ENCODE peak calls at places on chromosomes 13 and 19, in four cellular contexts. T is endothelial cell of umbilical vein, N is fibroblast of lung, U is HCT116. A is an unnamed sample. For H4K20me1, the result is how much of the 10 kb centered on the place peaks cover.

GRCh38 chr19:52602931-52603330 is 32.8 kb downstream of the ZNF701 start:
- DNase-seq in T (no peak), N (no peak), U (no peak), A (no peak)

GRCh38 chr13:77544365-77544764 is 8.9 kb downstream of the SCEL start:
- DNase-seq in T (peak), N (peak), U (no peak), A (no peak)

GRCh38 chr13:27374650-27375049 is 49.8 kb upstream of the GTF3A start:
- DNase-seq in T (peak), N (peak), U (peak), A (peak)

GRCh38 chr13:92510416-92510815 is 716.2 kb upstream of the GPC6 start:
- DNase-seq in T (no peak), N (peak), U (no peak), A (no peak)

GRCh38 chr19:40601061-40601973 is at the start of gene LTBP4:
- DNase-seq in T (no peak), N (peak), U (no peak), A (no peak)

GRCh38 chr19:1851581-1852293 is 3.5 kb upstream of the REXO1 start:
- DNase-seq in T (no peak), N (no peak), U (no peak), A (peak)

GRCh38 chr19:7506385-7507328 is 9.2 kb upstream of the ZNF358 start:
- DNase-seq in T (peak), N (peak), U (peak), A (peak)

GRCh38 chr19:13700621-13701020 is 63.7 kb upstream of the MRI1 start:
- DNase-seq in T (no peak), N (no peak), U (no peak), A (no peak)

GRCh38 chr19:33132021-33132420 is at the start of gene WDR88:
- DNase-seq in T (no peak), N (no peak), U (no peak), A (no peak)

GRCh38 chr19:55692681-55693081 is 17.7 kb downstream of the EPN1 start:
- DNase-seq in T (no peak), N (no peak), U (no peak), A (no peak)

GRCh38 chr13:26445092-26445491 is 112.4 kb upstream of the WASF3 start:
- DNase-seq in T (no peak), N (no peak), U (no peak), A (no peak)

GRCh38 chr13:51747438-51748434 is 56.2 kb downstream of the DHRS12 start:
- DNase-seq in T (no peak), N (no peak), U (no peak), A (no peak)

GRCh38 chr13:20814224-20814910 is 40.6 kb upstream of the EEF1AKMT1 start:
- DNase-seq in T (peak), N (peak), U (no peak), A (no peak)

GRCh38 chr19:782195-783043 is 14.8 kb upstream of the PTBP1 start:
- DNase-seq in T (peak), N (peak), U (no peak), A (no peak)

GRCh38 chr13:88674841-88675240 is 1003.7 kb downstream of the SLITRK5 start:
- DNase-seq in T (no peak), N (no peak), U (no peak), A (no peak)

GRCh38 chr13:101916758-101917474 is 464.4 kb downstream of the ITGBL1 start:
- DNase-seq in T (no peak), N (no peak), U (no peak), A (no peak)
- H4K20me1 ChIP-seq in T (under half), N (under half), U (under half), A (under half)

GRCh38 chr19:47228168-47228936 is 2.6 kb downstream of the BBC3 start:
- DNase-seq in T (no peak), N (peak), U (no peak), A (no peak)

GRCh38 chr19:47228937-47229673 is 1.9 kb downstream of the BBC3 start:
- DNase-seq in T (peak), N (peak), U (no peak), A (peak)

GRCh38 chr19:47226426-47227346 is 4.3 kb downstream of the BBC3 start:
- DNase-seq in T (peak), N (peak), U (peak), A (peak)

GRCh38 chr19:47225746-47226425 is 5.1 kb downstream of the BBC3 start:
- DNase-seq in T (peak), N (peak), U (no peak), A (peak)

DNA sequence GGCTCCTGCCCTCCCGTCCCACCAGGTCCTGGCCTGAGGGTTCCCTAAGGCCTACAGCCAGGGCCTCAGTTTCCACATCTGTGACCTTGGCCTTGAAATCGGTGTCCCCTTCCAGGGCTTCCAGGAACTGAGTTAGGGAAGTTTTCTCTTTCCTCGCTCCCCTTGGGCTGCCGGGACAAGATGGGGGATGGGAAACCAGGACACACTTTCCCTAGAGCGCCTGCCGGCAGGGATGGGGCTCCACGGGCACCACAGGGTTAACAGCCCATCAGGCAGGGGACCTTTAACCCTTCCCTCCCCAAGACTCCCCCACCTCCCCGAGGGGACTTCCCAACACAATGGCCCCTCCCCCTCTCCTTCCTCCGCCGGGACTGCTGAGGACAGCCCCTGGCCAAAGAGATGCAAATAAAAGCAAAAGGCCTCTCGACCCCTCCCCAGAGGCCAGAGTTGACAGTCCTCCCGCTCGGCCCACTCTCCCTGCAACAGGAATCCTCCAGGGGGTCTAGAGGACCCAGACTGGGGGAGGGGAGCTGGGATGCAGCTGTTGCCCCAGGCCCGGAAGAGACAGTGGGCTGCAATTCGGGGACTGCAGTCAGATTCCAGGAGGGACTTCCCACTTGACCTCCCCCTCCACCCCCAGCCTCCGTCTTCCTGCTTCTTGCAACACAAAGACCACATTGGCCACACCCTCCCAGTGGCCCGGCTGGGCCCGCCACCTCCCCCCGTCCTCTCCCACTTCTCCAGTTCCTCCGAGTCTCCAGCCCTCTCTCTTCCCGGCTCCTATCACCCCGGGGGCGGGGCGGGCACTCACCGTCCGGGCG is 3.4 kb downstream of the BBC3 start:
- DNase-seq in T (peak), N (peak), U (peak), A (no peak)
- H2AFZ ChIP-seq in T (no peak), N (no peak), U (no peak), A (no peak)

GRCh38 chr13:40632915-40633314 is 33.5 kb downstream of the FOXO1 start:
- DNase-seq in T (no peak), N (no peak), U (no peak), A (no peak)
- H4K20me1 ChIP-seq in T (under half), N (under half), U (under half), A (under half)

GRCh38 chr19:54633401-54633800 is 3.1 kb downstream of the LILRB1 start:
- DNase-seq in T (no peak), N (no peak), U (no peak), A (no peak)

GRCh38 chr19:54626757-54627156 is 3.5 kb upstream of the LILRB1 start:
- DNase-seq in T (no peak), N (no peak), U (no peak), A (no peak)

GRCh38 chr19:54631489-54631888 is 1.2 kb downstream of the LILRB1 start:
- DNase-seq in T (no peak), N (no peak), U (no peak), A (no peak)

DNA sequence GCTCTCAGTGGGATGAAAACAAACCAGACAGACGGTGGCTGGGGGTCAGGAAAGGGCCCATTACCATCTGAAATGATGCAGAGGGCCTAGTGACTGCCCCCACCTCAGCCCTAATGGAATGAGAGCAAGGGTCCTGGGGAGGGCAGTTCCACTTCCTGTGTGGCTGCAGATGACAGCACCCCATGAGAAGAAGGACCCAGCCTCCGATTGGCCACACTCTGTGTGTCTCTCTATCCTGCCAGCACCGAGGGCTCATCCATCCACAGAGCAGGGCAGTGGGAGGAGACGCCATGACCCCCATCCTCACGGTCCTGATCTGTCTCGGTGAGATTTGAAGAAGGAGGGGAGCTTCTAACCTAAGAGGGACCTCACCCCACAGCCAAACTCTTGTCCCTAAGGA is 500 bp downstream of the LILRB1 start:
- DNase-seq in T (no peak), N (no peak), U (no peak), A (no peak)
- H2AFZ ChIP-seq in T (no peak), N (no peak), U (no peak), A (no peak)

DNA sequence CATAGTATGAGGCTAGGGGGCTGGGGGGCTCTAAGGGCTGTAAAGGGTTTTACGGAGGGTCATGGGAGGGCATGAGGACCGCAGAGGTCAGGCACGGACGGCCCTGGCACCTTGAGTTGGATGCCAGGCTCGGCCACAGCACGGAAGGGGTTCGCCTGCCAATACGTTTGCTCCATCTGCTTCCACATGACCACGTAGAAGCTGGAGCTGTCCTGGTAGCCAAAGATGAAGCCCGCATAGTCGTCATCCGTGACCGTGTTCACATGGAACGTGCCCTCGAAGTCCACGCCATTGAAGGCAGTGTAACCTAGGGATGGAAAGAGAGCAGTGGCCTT is 6.4 kb downstream of the COMP start:
- DNase-seq in T (no peak), N (no peak), U (no peak), A (no peak)
- H4K20me1 ChIP-seq in T (under half), N (under half), U (under half), A (under half)

DNA sequence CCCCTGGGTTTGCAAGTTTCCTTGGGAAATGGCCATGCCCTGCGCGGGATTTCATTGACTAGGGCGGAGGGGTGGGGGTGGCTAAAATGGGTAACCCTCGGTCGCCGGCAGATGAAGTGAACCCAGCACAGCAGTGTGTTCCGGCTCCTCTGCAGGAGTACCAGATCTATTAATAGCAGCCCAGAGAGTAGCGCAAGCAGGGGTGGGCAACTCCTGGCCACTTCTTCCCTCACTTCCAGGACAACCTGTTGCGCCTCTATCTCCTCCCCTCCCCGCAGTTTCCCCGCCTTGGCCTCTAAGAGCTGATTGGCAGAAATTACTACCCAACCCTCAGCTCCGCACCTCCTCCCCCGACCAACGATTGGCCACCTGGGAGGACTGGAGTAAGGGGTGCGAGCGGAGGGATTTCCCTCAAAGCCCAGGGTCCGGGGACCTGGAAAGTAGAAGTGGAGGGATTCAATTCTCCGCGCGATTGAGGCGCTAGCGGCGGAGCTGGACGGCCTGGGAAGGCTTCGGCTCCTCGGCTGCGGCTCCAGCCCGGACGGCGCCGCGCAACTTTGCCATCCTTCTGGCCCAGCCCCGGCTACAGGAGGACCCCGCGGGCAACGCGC is at the start of gene FREM2:
- DNase-seq in T (no peak), N (peak), U (no peak), A (no peak)
- H2AFZ ChIP-seq in T (peak), N (no peak), U (no peak), A (no peak)